ENCODE peak calls at places on chromosomes 3 and 15, in four cellular contexts. One of them, this sample, is unnamed.

GRCh38 chr3:194255252-194256039 is 95.7 kb downstream of the CPN2 start:
- DNase-seq in fibroblast of lung: no peak
- DNase-seq in tibial artery: peak
- DNase-seq in T1000: no peak
- DNase-seq in this sample: no peak

GRCh38 chr3:61821823-61822251 is 260.5 kb downstream of the PTPRG start:
- DNase-seq in fibroblast of lung: peak
- DNase-seq in tibial artery: no peak
- DNase-seq in T1000: no peak
- DNase-seq in this sample: no peak

GRCh38 chr15:98111806-98112205 is 151.3 kb downstream of the ARRDC4 start:
- DNase-seq in fibroblast of lung: no peak
- DNase-seq in tibial artery: no peak
- DNase-seq in T1000: no peak
- DNase-seq in this sample: no peak

GRCh38 chr15:52252781-52253180 is 42.8 kb downstream of the MYO5C start:
- DNase-seq in fibroblast of lung: peak
- DNase-seq in tibial artery: no peak
- DNase-seq in T1000: peak
- DNase-seq in this sample: no peak

GRCh38 chr3:136343873-136344281 is 93.7 kb downstream of the PCCB start:
- DNase-seq in fibroblast of lung: peak
- DNase-seq in tibial artery: peak
- DNase-seq in T1000: peak
- DNase-seq in this sample: peak

GRCh38 chr15:50353999-50354837 is 780 bp downstream of the GABPB1 start:
- DNase-seq in fibroblast of lung: peak
- DNase-seq in tibial artery: peak
- DNase-seq in T1000: peak
- DNase-seq in this sample: peak

GRCh38 chr15:35728176-35728938 is 182.4 kb upstream of the DPH6 start:
- DNase-seq in fibroblast of lung: peak
- DNase-seq in tibial artery: no peak
- DNase-seq in T1000: no peak
- DNase-seq in this sample: no peak

GRCh38 chr15:48250640-48251076 is 44.6 kb downstream of the SLC12A1 start:
- DNase-seq in fibroblast of lung: peak
- DNase-seq in tibial artery: no peak
- DNase-seq in T1000: peak
- DNase-seq in this sample: peak

GRCh38 chr3:181278468-181279238 is 289.1 kb upstream of the DNAJC19 start:
- DNase-seq in fibroblast of lung: no peak
- DNase-seq in tibial artery: no peak
- DNase-seq in T1000: no peak
- DNase-seq in this sample: no peak